ENCODE peak calls at places on chromosomes 1 and 21, in six cellular contexts. W, N, E, A, S and L are unnamed samples.

GRCh38 chr1:214331827-214332423 is 51.0 kb downstream of the SMYD2 start:
- DNase-seq in W (no peak), N (peak; percentile 30), E (peak; percentile 51), A (no peak), S (peak; percentile 27), L (no peak)

GRCh38 chr21:40054403-40054802 is 187.2 kb downstream of the PCP4 start:
- DNase-seq in W (peak; percentile 89), N (no peak), E (peak; percentile 69), A (no peak), S (no peak), L (no peak)

GRCh38 chr1:224087358-224087757 is 26.6 kb upstream of the FBXO28 start:
- DNase-seq in W (no peak), N (no peak), E (no peak), A (no peak), S (no peak), L (no peak)

GRCh38 chr21:17195965-17196364 is 316.9 kb upstream of the CXADR start:
- DNase-seq in W (no peak), N (no peak), E (no peak), A (no peak), S (no peak), L (no peak)

GRCh38 chr1:185934476-185935189 is 200.4 kb downstream of the HMCN1 start:
- DNase-seq in W (no peak), N (no peak), E (no peak), A (no peak), S (no peak), L (no peak)

GRCh38 chr1:21292991-21293536 is 2.8 kb upstream of the ECE1 start:
- DNase-seq in W (no peak), N (no peak), E (peak; percentile 29), A (no peak), S (no peak), L (peak; percentile 81)

GRCh38 chr1:117631361-117631760 is 25.5 kb downstream of the TENT5C start:
- DNase-seq in W (no peak), N (no peak), E (no peak), A (no peak), S (no peak), L (no peak)

GRCh38 chr1:203038891-203039608 is 12.8 kb downstream of the PPFIA4 start:
- DNase-seq in W (peak; percentile 80), N (peak; percentile 79), E (peak; percentile 88), A (peak; percentile 72), S (peak; percentile 73), L (no peak)

GRCh38 chr1:84152649-84153056 is 8.6 kb downstream of the PRKACB start:
- DNase-seq in W (no peak), N (no peak), E (no peak), A (no peak), S (no peak), L (peak; percentile 49)

GRCh38 chr1:62311473-62311943 is 7.7 kb downstream of the KANK4 start:
- DNase-seq in W (no peak), N (no peak), E (no peak), A (no peak), S (no peak), L (no peak)

GRCh38 chr1:205577874-205578658 is 53.7 kb downstream of the ELK4 start:
- DNase-seq in W (no peak), N (no peak), E (no peak), A (no peak), S (no peak), L (no peak)

GRCh38 chr1:217253351-217253750 is 377.5 kb downstream of the GPATCH2 start:
- DNase-seq in W (no peak), N (no peak), E (no peak), A (no peak), S (no peak), L (no peak)

GRCh38 chr1:238562376-238562775 is 671.7 kb upstream of the ZP4 start:
- DNase-seq in W (no peak), N (no peak), E (no peak), A (no peak), S (no peak), L (no peak)

GRCh38 chr1:244303610-244303969 is 148.1 kb downstream of the ADSS2 start:
- DNase-seq in W (no peak), N (no peak), E (no peak), A (no peak), S (no peak), L (no peak)

GRCh38 chr1:43743206-43743605 is 35.9 kb downstream of the ST3GAL3 start:
- DNase-seq in W (no peak), N (no peak), E (no peak), A (no peak), S (no peak), L (no peak)

GRCh38 chr1:81690881-81691453 is 109.8 kb upstream of the ADGRL2 start:
- DNase-seq in W (no peak), N (no peak), E (no peak), A (no peak), S (no peak), L (no peak)

GRCh38 chr21:27519357-27519756 is 552.5 kb upstream of the ADAMTS5 start:
- DNase-seq in W (no peak), N (no peak), E (no peak), A (no peak), S (no peak), L (no peak)

GRCh38 chr1:65195495-65196417 is 47.8 kb downstream of the AK4 start:
- DNase-seq in W (no peak), N (no peak), E (no peak), A (no peak), S (no peak), L (no peak)

GRCh38 chr1:200889571-200889970 is 5.1 kb upstream of the INAVA start:
- DNase-seq in W (no peak), N (no peak), E (no peak), A (no peak), S (no peak), L (no peak)

GRCh38 chr21:44874497-44875331 is 1.2 kb upstream of the PTTG1IP start:
- DNase-seq in W (peak; percentile 95), N (peak; percentile 50), E (peak; percentile 69), A (peak; percentile 82), S (peak; percentile 81), L (peak; percentile 77)

GRCh38 chr1:63713041-63713440 is 60.8 kb upstream of the ROR1 start:
- DNase-seq in W (no peak), N (no peak), E (no peak), A (no peak), S (no peak), L (no peak)

GRCh38 chr1:154353460-154353904 is 28.2 kb downstream of the ATP8B2 start:
- DNase-seq in W (no peak), N (peak; percentile 56), E (peak; percentile 61), A (no peak), S (no peak), L (no peak)

GRCh38 chr1:212039622-212040021 is 4.1 kb downstream of the DTL start:
- DNase-seq in W (no peak), N (no peak), E (no peak), A (no peak), S (no peak), L (no peak)

GRCh38 chr1:202593845-202594244 is 116.4 kb downstream of the SYT2 start:
- DNase-seq in W (no peak), N (no peak), E (no peak), A (no peak), S (no peak), L (no peak)

GRCh38 chr21:36555199-36555598 is 75.3 kb upstream of the CLDN14 start:
- DNase-seq in W (no peak), N (no peak), E (no peak), A (no peak), S (no peak), L (no peak)

GRCh38 chr1:158654570-158654969 is 31.9 kb downstream of the SPTA1 start:
- DNase-seq in W (no peak), N (peak; percentile 17), E (peak; percentile 5), A (no peak), S (no peak), L (no peak)

GRCh38 chr1:228341450-228341813 is 65.2 kb downstream of the TRIM11 start:
- DNase-seq in W (peak; percentile 56), N (no peak), E (no peak), A (peak; percentile 9), S (peak; percentile 7), L (peak; percentile 1)

GRCh38 chr1:206631085-206631509 is 4.2 kb upstream of the DYRK3 start:
- DNase-seq in W (no peak), N (peak; percentile 65), E (peak; percentile 65), A (peak; percentile 62), S (peak; percentile 28), L (peak; percentile 41)
- TF ChIP-seq CTCF in W (peak; percentile 69), N (no peak), E (no peak), A (peak; percentile 78), S (peak; percentile 55), L (peak; percentile 62)

GRCh38 chr1:27584453-27584852 is 19.5 kb downstream of the AHDC1 start:
- DNase-seq in W (no peak), N (no peak), E (no peak), A (no peak), S (no peak), L (no peak)

GRCh38 chr1:27583479-27583878 is 20.5 kb downstream of the AHDC1 start:
- DNase-seq in W (no peak), N (no peak), E (no peak), A (no peak), S (no peak), L (no peak)

GRCh38 chr1:27589441-27589840 is 14.5 kb downstream of the AHDC1 start:
- DNase-seq in W (no peak), N (no peak), E (no peak), A (no peak), S (no peak), L (no peak)

GRCh38 chr1:27588256-27589232 is 15.4 kb downstream of the AHDC1 start:
- DNase-seq in W (no peak), N (no peak), E (no peak), A (no peak), S (no peak), L (no peak)

GRCh38 chr1:27585684-27586083 is 18.3 kb downstream of the AHDC1 start:
- DNase-seq in W (no peak), N (no peak), E (no peak), A (no peak), S (no peak), L (no peak)
- H3K36me3 ChIP-seq in W (no peaks in the 10 kb centered on the region), N (no peaks in the 10 kb centered on the region), E (no peaks in the 10 kb centered on the region), A (no peaks in the 10 kb centered on the region), S (no peaks in the 10 kb centered on the region), L (peaks cover 3% of the 10 kb centered on the region)

GRCh38 chr1:13699936-13700520 is at the start of gene PRDM2:
- DNase-seq in W (peak; percentile 87), N (no peak), E (peak; percentile 62), A (peak; percentile 55), S (peak; percentile 61), L (peak; percentile 81)
- H3K4me3 ChIP-seq in W (peak within 1 kb of the TSS; percentile 73), N (peak within 1 kb of the TSS; percentile 75), E (peak within 1 kb of the TSS; percentile 67), A (peak within 1 kb of the TSS; percentile 85), S (peak within 1 kb of the TSS; percentile 55), L (peak within 1 kb of the TSS; percentile 71)

DNA sequence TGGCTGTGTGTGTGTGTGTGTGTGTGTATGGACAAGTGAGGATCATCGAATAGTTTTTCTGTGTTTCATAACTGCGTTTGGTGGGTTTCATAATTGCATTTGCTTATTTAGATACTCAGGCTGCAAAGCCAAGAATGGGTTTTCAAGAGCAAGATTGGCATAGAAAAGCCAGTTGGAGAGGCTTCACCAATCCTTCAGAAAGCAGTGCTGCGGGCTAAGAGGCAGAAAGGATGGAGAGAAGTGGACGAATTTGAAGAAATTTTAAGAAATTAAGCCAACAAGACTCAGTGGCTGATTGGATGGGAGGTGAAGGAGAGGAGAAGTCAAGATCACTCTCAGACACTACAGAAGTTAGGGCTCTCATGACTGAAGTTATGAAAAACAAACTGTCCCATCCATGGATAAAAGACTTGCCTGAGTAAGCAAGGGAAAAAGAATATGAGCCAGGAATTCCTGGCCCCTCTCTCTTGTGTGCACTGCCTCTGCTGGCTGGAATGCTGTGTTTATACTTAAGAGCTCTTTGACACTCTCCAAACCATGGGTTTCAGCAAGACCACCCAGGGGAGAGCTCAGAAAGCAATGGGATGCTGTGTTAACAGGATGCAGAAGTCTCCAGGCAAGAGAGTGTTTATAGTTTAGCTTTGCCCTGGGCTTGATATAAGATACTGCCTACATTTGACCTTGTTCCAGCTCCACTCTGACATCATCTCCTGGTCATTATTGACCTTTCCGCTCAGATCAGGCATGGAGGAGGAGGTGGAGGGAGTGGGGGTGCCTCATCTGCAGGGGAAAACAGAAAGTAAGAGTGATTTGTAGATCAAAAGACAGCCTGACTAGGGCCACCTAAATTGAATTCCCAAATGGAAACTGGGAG is 232.0 kb upstream of the PLXNA2 start:
- DNase-seq in W (no peak), N (no peak), E (peak; percentile 24), A (no peak), S (no peak), L (no peak)
- TF ChIP-seq CTCF in W (no peak), N (no peak), E (no peak), A (peak; percentile 24), S (no peak), L (no peak)